ENCODE peak calls at places on chromosome 20, in eight cellular contexts. S is body of pancreas, W is IMR-90, P is Peyer's patch, D is psoas muscle, B is cardiac muscle cell, O is tibial nerve, V is suprapubic skin. K is an unnamed sample.

GRCh38 chr20:62305149-62305764 is 2.5 kb downstream of the ADRM1 start:
- DNase-seq in S (peak; percentile 89), W (no peak), P (no peak), D (no peak), B (no peak), O (no peak), V (no peak), K (no peak)

GRCh38 chr20:61297981-61298380 is 45.9 kb downstream of the CDH4 start:
- DNase-seq in S (no peak), W (peak; percentile 35), P (no peak), D (no peak), B (no peak), O (no peak), V (no peak), K (no peak)

GRCh38 chr20:53050338-53050737 is 78.2 kb downstream of the TSHZ2 start:
- DNase-seq in S (no peak), W (no peak), P (no peak), D (no peak), B (no peak), O (no peak), V (no peak), K (no peak)

GRCh38 chr20:7728373-7728772 is 211.9 kb downstream of the HAO1 start:
- DNase-seq in S (no peak), W (no peak), P (no peak), D (no peak), B (no peak), O (no peak), V (no peak), K (no peak)

GRCh38 chr20:34045294-34045693 is 51.6 kb downstream of the RALY start:
- DNase-seq in S (peak; percentile 52), W (peak; percentile 18), P (peak; percentile 58), D (peak; percentile 60), B (peak; percentile 64), O (peak; percentile 25), V (no peak), K (peak; percentile 13)

GRCh38 chr20:12702312-12702711 is 306.5 kb upstream of the SPTLC3 start:
- DNase-seq in S (no peak), W (no peak), P (no peak), D (no peak), B (no peak), O (no peak), V (no peak), K (no peak)

GRCh38 chr20:15654208-15654649 is 919.0 kb downstream of the KIF16B start:
- DNase-seq in S (peak; percentile 39), W (peak; percentile 49), P (peak; percentile 50), D (no peak), B (peak; percentile 75), O (no peak), V (no peak), K (no peak)

GRCh38 chr20:37524859-37525708 is 2.6 kb downstream of the BLCAP start:
- DNase-seq in S (no peak), W (peak; percentile 21), P (peak; percentile 58), D (no peak), B (no peak), O (no peak), V (no peak), K (no peak)

GRCh38 chr20:63172726-63173125 is 43.2 kb downstream of the YTHDF1 start:
- DNase-seq in S (no peak), W (no peak), P (no peak), D (no peak), B (no peak), O (no peak), V (no peak), K (no peak)

GRCh38 chr20:37319120-37319717 is 26.7 kb upstream of the SRC start:
- DNase-seq in S (no peak), W (peak; percentile 66), P (peak; percentile 43), D (no peak), B (no peak), O (no peak), V (no peak), K (no peak)

GRCh38 chr20:33518071-33518470 is 28.2 kb downstream of the CBFA2T2 start:
- DNase-seq in S (no peak), W (peak; percentile 75), P (no peak), D (no peak), B (no peak), O (no peak), V (no peak), K (no peak)

GRCh38 chr20:54361485-54361884 is 113.9 kb upstream of the DOK5 start:
- DNase-seq in S (no peak), W (no peak), P (no peak), D (no peak), B (no peak), O (no peak), V (no peak), K (no peak)

GRCh38 chr20:4546786-4547185 is 174.9 kb upstream of the PRND start:
- DNase-seq in S (no peak), W (peak; percentile 91), P (no peak), D (no peak), B (no peak), O (no peak), V (no peak), K (no peak)

GRCh38 chr20:25177890-25178321 is 17.6 kb upstream of the ENTPD6 start:
- DNase-seq in S (peak; percentile 82), W (no peak), P (no peak), D (no peak), B (no peak), O (no peak), V (no peak), K (no peak)

GRCh38 chr20:56752274-56752673 is 123.2 kb downstream of the TFAP2C start:
- DNase-seq in S (no peak), W (no peak), P (no peak), D (no peak), B (no peak), O (no peak), V (no peak), K (no peak)

GRCh38 chr20:8504030-8504429 is 372.0 kb downstream of the PLCB1 start:
- DNase-seq in S (no peak), W (no peak), P (no peak), D (no peak), B (no peak), O (no peak), V (no peak), K (no peak)

GRCh38 chr20:44896583-44896982 is 11.1 kb downstream of the YWHAB start:
- DNase-seq in S (no peak), W (peak; percentile 29), P (no peak), D (no peak), B (no peak), O (no peak), V (no peak), K (no peak)

GRCh38 chr20:362271-363254 is 15.7 kb downstream of the NRSN2 start:
- DNase-seq in S (peak; percentile 98), W (peak; percentile 83), P (peak; percentile 89), D (peak; percentile 82), B (no peak), O (peak; percentile 64), V (peak; percentile 91), K (peak; percentile 24)

GRCh38 chr20:63309261-63310071 is 16.5 kb downstream of the COL20A1 start:
- DNase-seq in S (peak; percentile 48), W (peak; percentile 24), P (no peak), D (no peak), B (peak; percentile 72), O (no peak), V (no peak), K (no peak)

GRCh38 chr20:13898012-13898612 is 92.3 kb downstream of the SEL1L2 start:
- DNase-seq in S (no peak), W (no peak), P (no peak), D (no peak), B (peak; percentile 23), O (no peak), V (no peak), K (no peak)

GRCh38 chr20:62275263-62275619 is 27.6 kb upstream of the ADRM1 start:
- DNase-seq in S (no peak), W (no peak), P (no peak), D (no peak), B (no peak), O (no peak), V (no peak), K (no peak)

GRCh38 chr20:46378390-46379009 is 27.9 kb downstream of the ELMO2 start:
- DNase-seq in S (no peak), W (no peak), P (no peak), D (no peak), B (no peak), O (no peak), V (no peak), K (no peak)
- H3K36me3 ChIP-seq in S (peaks cover 6% of the 10 kb centered on the region), W (peaks cover 54% of the 10 kb centered on the region), P (peaks cover 99% of the 10 kb centered on the region), D (peaks cover 100% of the 10 kb centered on the region), B (peaks cover 59% of the 10 kb centered on the region), O (peaks cover 27% of the 10 kb centered on the region), V (peaks cover 87% of the 10 kb centered on the region), K (peaks cover 81% of the 10 kb centered on the region)

DNA sequence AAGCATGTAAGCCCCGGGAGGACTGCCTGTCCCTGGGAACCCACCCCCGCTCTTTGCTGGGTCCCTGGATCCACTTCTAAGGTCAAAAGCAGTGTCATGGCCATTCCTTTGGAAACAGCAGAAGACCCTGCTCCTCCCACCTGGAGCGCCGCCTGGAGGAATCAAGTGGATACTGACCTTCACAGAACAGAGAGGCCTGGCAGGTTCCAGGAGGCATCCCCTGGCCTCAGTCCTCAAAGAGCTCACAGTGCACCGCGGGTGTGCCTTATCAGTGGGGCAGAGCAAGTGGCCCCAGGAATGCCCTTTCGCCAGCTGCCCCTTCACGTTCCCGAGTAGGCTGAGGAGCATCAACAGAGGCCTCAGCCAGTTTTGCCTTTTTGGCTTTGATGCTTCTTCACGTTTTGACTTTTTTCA is 11.1 kb upstream of the SLC4A11 start:
- DNase-seq in S (no peak), W (no peak), P (no peak), D (no peak), B (peak; percentile 58), O (no peak), V (no peak), K (no peak)
- TF ChIP-seq CTCF in S (no peak), W (peak; percentile 26), P (no peak), D (no peak), B (peak; percentile 29), O (no peak), V (no peak), K (no peak)

GRCh38 chr20:22579711-22580697 is 4.4 kb downstream of the FOXA2 start:
- DNase-seq in S (peak; percentile 68), W (no peak), P (no peak), D (no peak), B (no peak), O (no peak), V (no peak), K (no peak)

GRCh38 chr20:22582386-22582959 is 1.9 kb downstream of the FOXA2 start:
- DNase-seq in S (peak; percentile 33), W (no peak), P (no peak), D (no peak), B (no peak), O (no peak), V (no peak), K (no peak)

GRCh38 chr20:22583773-22584629 is at the start of gene FOXA2:
- DNase-seq in S (peak; percentile 93), W (no peak), P (no peak), D (no peak), B (peak; percentile 10), O (no peak), V (no peak), K (no peak)

GRCh38 chr20:22582960-22583772 is 1.2 kb downstream of the FOXA2 start:
- DNase-seq in S (peak; percentile 52), W (no peak), P (no peak), D (no peak), B (peak; percentile 20), O (no peak), V (no peak), K (no peak)

GRCh38 chr20:22581437-22582385 is 2.7 kb downstream of the FOXA2 start:
- DNase-seq in S (peak; percentile 49), W (no peak), P (no peak), D (no peak), B (no peak), O (no peak), V (no peak), K (no peak)
- H3K27ac ChIP-seq in S (peak overlapping the region; percentile 98), W (no peak overlapping the region), P (no peak overlapping the region), D (no peak overlapping the region), B (no peak overlapping the region), O (no peak overlapping the region), V (no peak overlapping the region), K (no peak overlapping the region)

GRCh38 chr20:47238780-47239769 is 117.4 kb downstream of the ZMYND8 start:
- DNase-seq in S (no peak), W (no peak), P (no peak), D (no peak), B (no peak), O (no peak), V (no peak), K (no peak)
- H3K36me3 ChIP-seq in S (peaks cover 5% of the 10 kb centered on the region), W (peaks cover 33% of the 10 kb centered on the region), P (peaks cover 73% of the 10 kb centered on the region), D (peaks cover 81% of the 10 kb centered on the region), B (peaks cover 33% of the 10 kb centered on the region), O (no peaks in the 10 kb centered on the region), V (peaks cover 77% of the 10 kb centered on the region), K (peaks cover 26% of the 10 kb centered on the region)